ENCODE peak calls at places on chromosomes 13 and 19, in nine cellular contexts. X is WERI-Rb-1, A is testis, P is aorta, H is substantia nigra, D is SK-N-MC, I is RWPE1, K is tibial artery, S is GM23248. C is an unnamed sample.

GRCh38 chr13:28313579-28313978 is 175.2 kb downstream of the PAN3 start:
- DNase-seq in A (no peak), I (no peak), S (peak), D (peak), K (no peak), H (no peak), P (no peak), X (peak), C (no peak)

GRCh38 chr13:76778906-76779305 is 107.3 kb downstream of the KCTD12 start:
- DNase-seq in D (no peak), P (no peak), H (no peak), A (no peak), I (no peak), S (no peak), X (no peak), K (no peak), C (no peak)

GRCh38 chr13:99666146-99666805 is 165.0 kb downstream of the TM9SF2 start:
- DNase-seq in S (no peak), A (no peak), D (no peak), X (no peak), K (no peak), P (no peak), I (no peak), H (no peak), C (no peak)

GRCh38 chr13:101453784-101454201 is 1.3 kb downstream of the ITGBL1 start:
- DNase-seq in P (peak), I (no peak), A (peak), H (peak), X (no peak), K (no peak), D (no peak), S (peak), C (peak)

GRCh38 chr19:48363500-48363809 is 285 bp downstream of the TMEM143 start:
- DNase-seq in I (no peak), S (no peak), P (no peak), H (no peak), X (no peak), D (no peak), K (peak), A (no peak), C (no peak)

GRCh38 chr13:86052141-86052540 is 252.9 kb upstream of the SLITRK6 start:
- DNase-seq in X (no peak), D (no peak), S (no peak), I (no peak), P (no peak), A (no peak), H (no peak), K (no peak), C (no peak)

GRCh38 chr13:23963947-23964346 is 66.6 kb upstream of the C1QTNF9B start:
- DNase-seq in D (no peak), I (no peak), K (no peak), X (no peak), S (peak), P (no peak), H (no peak), A (no peak), C (no peak)

GRCh38 chr13:77832339-77833100 is 86.1 kb downstream of the EDNRB start:
- DNase-seq in K (no peak), D (peak), P (no peak), A (no peak), I (no peak), X (no peak), S (peak), H (no peak), C (no peak)

GRCh38 chr19:52492991-52493470 is 34.4 kb upstream of the ZNF808 start:
- DNase-seq in I (no peak), S (no peak), K (no peak), P (peak), H (no peak), X (no peak), A (peak), D (no peak), C (no peak)

GRCh38 chr13:33642374-33643065 is 175.4 kb upstream of the RFC3 start:
- DNase-seq in S (peak), D (no peak), X (no peak), I (peak), A (peak), K (peak), H (no peak), P (no peak), C (no peak)

DNA sequence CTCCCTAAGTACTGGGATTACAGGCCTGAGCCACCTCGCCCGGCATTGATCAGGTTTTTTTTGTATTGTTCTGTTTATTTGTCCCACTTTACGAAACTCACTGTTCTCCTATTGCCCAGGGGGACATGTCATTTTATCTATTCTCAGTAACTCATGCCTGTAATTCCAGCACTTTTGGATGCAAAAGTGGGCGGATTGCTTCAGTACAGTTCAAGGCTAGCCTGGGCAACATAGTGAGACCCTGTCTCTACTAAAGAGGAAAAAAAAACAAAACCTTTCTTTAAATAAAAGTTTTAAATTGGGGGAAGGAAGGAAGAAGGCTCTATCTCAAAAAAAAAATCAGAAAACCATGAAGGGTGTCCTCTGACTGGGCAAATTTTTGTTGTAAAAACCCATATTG is 2.7 kb upstream of the MPV17L2 start:
- DNase-seq in A (no peak), X (no peak), P (no peak), K (no peak), S (no peak), D (no peak), I (no peak), H (no peak), C (no peak)
- H3K27ac ChIP-seq in A (no peak), X (no peak), P (no peak), K (no peak), S (no peak), D (no peak), I (peak), H (no peak), C (no peak)

DNA sequence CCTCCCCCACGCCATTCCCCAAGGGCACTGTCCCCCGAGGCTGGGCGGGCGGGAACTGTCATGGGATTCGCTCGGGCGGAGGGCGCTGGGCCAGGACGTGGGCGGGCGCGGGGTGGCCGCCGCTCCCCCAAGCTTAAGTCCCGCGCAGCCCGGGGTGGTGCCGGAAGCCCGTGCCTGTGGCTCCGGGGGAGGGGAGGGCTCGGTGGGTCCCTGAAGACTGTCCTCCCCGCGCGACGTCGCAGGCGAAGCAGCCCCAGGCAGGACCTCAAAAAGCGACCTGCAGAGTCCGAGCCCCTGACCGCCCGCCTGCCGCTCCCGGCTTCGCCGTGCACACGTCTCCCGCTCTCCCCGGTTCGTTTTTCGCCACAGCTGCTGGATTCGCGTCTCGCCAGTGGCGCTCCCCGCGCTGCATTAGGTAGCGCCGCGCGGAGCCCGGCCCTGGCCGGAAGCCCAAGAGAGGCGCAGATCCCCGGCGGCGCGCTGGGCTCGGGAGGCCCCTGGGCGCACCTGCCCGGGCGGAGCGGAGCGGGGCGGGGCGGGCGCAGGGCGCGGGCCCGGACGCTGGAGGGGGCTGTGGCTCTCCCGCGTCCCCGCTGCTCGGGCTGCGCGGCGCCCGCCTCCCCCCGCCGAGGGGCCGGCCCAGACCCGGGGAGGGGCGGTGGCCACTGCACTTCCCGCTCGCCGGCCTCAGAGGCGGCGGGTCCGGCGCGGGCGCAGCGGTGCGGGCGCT is at the start of gene FARP1:
- DNase-seq in H (peak), X (peak), D (no peak), S (peak), K (peak), A (peak), I (peak), P (peak), C (no peak)
- H3K27ac ChIP-seq in H (no peak), X (peak), D (peak), S (peak), K (peak), A (peak), I (no peak), P (no peak), C (peak)

GRCh38 chr19:46610413-46610775 is 9.3 kb downstream of the CALM3 start:
- DNase-seq in A (no peak), P (peak), D (no peak), X (no peak), I (no peak), H (no peak), K (no peak), S (no peak), C (no peak)

GRCh38 chr19:46613525-46613924 is 11.4 kb downstream of the PTGIR start:
- DNase-seq in H (no peak), K (no peak), X (no peak), D (no peak), A (no peak), I (no peak), S (no peak), P (peak), C (no peak)

GRCh38 chr19:46610851-46611770 is 10.0 kb downstream of the CALM3 start:
- DNase-seq in D (no peak), X (peak), A (no peak), S (no peak), I (no peak), K (no peak), P (peak), H (no peak), C (no peak)

GRCh38 chr19:46609511-46610412 is 8.6 kb downstream of the CALM3 start:
- DNase-seq in D (no peak), P (peak), X (no peak), A (no peak), H (no peak), K (no peak), I (no peak), S (no peak), C (no peak)

GRCh38 chr19:46611791-46612190 is 10.7 kb downstream of the CALM3 start:
- DNase-seq in K (no peak), A (no peak), H (no peak), P (peak), X (no peak), D (no peak), I (no peak), S (no peak), C (no peak)
- H3K27ac ChIP-seq in K (no peak), A (no peak), H (no peak), P (no peak), X (no peak), D (peak), I (peak), S (no peak), C (no peak)

DNA sequence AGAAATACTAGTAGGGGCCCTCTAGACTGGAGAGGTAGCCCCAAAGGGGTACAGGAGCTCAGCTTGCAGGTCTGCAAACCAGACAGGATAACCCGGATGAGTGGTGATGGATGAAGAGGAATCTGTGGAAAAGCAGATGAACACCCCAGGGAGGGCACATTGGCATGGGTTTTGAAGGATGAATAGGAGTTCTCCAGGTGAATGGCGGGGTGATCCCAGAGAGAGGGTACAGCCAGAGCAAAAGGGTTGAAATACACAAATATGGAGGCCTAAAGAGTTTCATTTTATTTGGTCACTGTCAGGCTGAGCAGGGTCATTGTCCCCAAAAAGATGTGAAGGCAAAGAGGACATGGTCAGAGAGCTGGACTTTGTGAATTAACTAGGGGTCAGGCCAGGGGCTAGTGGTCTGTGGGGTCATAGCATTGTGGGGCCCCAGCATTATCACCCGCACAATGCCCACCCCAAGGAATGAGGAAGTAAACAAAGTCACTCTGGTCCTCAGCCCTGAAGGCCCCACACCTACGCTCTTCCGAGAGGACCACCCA is 4.8 kb downstream of the NR2F6 start:
- DNase-seq in H (no peak), D (no peak), I (no peak), S (no peak), X (no peak), K (no peak), P (no peak), A (no peak), C (no peak)
- H3K27ac ChIP-seq in H (no peak), D (no peak), I (peak), S (no peak), X (peak), K (peak), P (no peak), A (no peak), C (no peak)

GRCh38 chr13:111479412-111479811 is 159.0 kb downstream of the TEX29 start:
- DNase-seq in I (no peak), X (no peak), P (no peak), K (no peak), A (no peak), H (no peak), S (no peak), D (no peak), C (no peak)
- H3K27ac ChIP-seq in I (no peak), X (no peak), P (no peak), K (no peak), A (no peak), H (no peak), S (no peak), D (no peak), C (no peak)

GRCh38 chr13:26220575-26220974 is 1.5 kb downstream of the RNF6 start:
- DNase-seq in I (peak), P (no peak), X (no peak), H (no peak), A (no peak), K (no peak), S (peak), D (no peak), C (peak)

GRCh38 chr13:26221721-26222522 is at the start of gene RNF6:
- DNase-seq in D (peak), I (peak), X (peak), H (peak), S (peak), A (peak), K (peak), P (peak), C (peak)

GRCh38 chr13:26221399-26221720 is 754 bp downstream of the RNF6 start:
- DNase-seq in X (no peak), A (no peak), S (no peak), P (no peak), K (no peak), D (no peak), H (no peak), I (no peak), C (no peak)

GRCh38 chr13:26219726-26220125 is 2.4 kb downstream of the RNF6 start:
- DNase-seq in S (peak), H (no peak), A (no peak), X (no peak), P (no peak), D (no peak), I (no peak), K (no peak), C (no peak)

DNA sequence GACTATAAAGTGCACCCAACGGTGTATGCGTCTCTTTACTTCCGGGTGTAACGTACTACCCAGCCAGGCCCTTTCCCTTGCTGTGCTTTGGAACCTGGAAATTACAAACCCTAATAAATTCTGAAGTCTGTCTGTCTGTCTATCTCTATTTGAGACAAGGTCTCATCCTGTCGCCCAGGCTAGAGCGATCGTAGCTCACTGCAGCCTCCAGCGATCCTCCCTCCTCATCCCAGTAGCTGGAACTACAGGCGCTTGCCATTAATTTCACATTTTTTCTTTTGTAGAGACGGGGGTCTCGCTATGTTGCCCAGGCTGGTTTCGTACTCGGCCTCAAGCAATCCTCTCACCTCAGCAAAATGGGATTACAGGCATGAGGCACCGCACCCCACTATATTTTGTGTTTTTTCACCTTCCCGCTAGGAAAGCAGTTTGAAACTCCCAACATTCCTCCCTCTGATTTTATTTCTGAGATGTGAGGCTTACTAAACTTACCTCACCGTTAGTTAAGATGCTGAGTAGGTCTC is 471 bp upstream of the RNF6 start:
- DNase-seq in I (no peak), K (no peak), P (no peak), S (no peak), H (no peak), A (no peak), D (peak), X (no peak), C (no peak)
- H3K27ac ChIP-seq in I (peak), K (peak), P (peak), S (peak), H (peak), A (peak), D (peak), X (peak), C (peak)

GRCh38 chr19:40089462-40089861 is 1.3 kb downstream of the ZNF780A start:
- DNase-seq in A (no peak), D (no peak), P (no peak), S (peak), K (no peak), I (no peak), X (no peak), H (no peak), C (no peak)

GRCh38 chr19:40084948-40085347 is 5.8 kb downstream of the ZNF780A start:
- DNase-seq in H (no peak), A (no peak), I (no peak), D (no peak), K (no peak), P (no peak), S (no peak), X (no peak), C (no peak)

GRCh38 chr19:40091205-40092129 is 724 bp upstream of the ZNF780A start:
- DNase-seq in X (no peak), S (peak), D (no peak), H (no peak), K (no peak), I (no peak), P (no peak), A (no peak), C (no peak)

GRCh38 chr19:40088299-40089047 is 2.3 kb downstream of the ZNF780A start:
- DNase-seq in H (no peak), D (no peak), A (no peak), S (no peak), X (no peak), I (no peak), P (no peak), K (no peak), C (no peak)

GRCh38 chr19:40090256-40091204 is at the start of gene ZNF780A:
- DNase-seq in D (no peak), I (peak), S (peak), K (peak), P (peak), X (peak), H (peak), A (peak), C (no peak)
- H3K27ac ChIP-seq in D (peak), I (peak), S (peak), K (peak), P (peak), X (peak), H (peak), A (peak), C (peak)